ENCODE peak calls at places on chromosomes 11 and 22, in six cellular contexts. A is activated T-cell treated with anti-CD3 and anti-CD28 coated beads for 24 hours, E is RCC 7860, Y is COR-L47, U is right atrium auricular region, T is HTR-8/SVneo. D is an unnamed sample.

GRCh38 chr11:128688031-128688713 is 5.7 kb upstream of the FLI1 start:
- DNase-seq in T (no peak), A (no peak), U (no peak), Y (no peak), E (no peak), D (no peak)

GRCh38 chr11:128757886-128758612 is 64.2 kb downstream of the FLI1 start:
- DNase-seq in U (no peak), A (no peak), Y (no peak), T (no peak), E (no peak), D (no peak)

GRCh38 chr11:13135385-13136271 is 126.5 kb downstream of the RASSF10 start:
- DNase-seq in Y (no peak), E (peak; percentile 70), A (no peak), U (no peak), T (peak; percentile 59), D (no peak)

GRCh38 chr22:22872722-22873708 is 14.6 kb upstream of the IGLL5 start:
- DNase-seq in A (no peak), Y (no peak), U (no peak), T (no peak), E (no peak), D (no peak)

GRCh38 chr11:35133656-35134055 is 5.3 kb upstream of the CD44 start:
- DNase-seq in A (no peak), E (no peak), U (no peak), T (no peak), Y (no peak), D (no peak)

GRCh38 chr11:69295995-69296889 is 2.3 kb downstream of the MYEOV start:
- DNase-seq in T (no peak), A (no peak), U (peak; percentile 91), E (no peak), Y (no peak), D (no peak)

GRCh38 chr11:122741613-122742012 is 86.1 kb downstream of the UBASH3B start:
- DNase-seq in Y (no peak), T (no peak), U (peak; percentile 65), A (no peak), E (no peak), D (no peak)

GRCh38 chr11:11937433-11937832 is 71.0 kb downstream of the DKK3 start:
- DNase-seq in A (no peak), Y (no peak), T (no peak), E (no peak), U (no peak), D (no peak)

GRCh38 chr11:44464741-44465140 is 100.7 kb upstream of the CD82 start:
- DNase-seq in T (no peak), A (no peak), Y (no peak), E (no peak), U (no peak), D (peak; percentile 53)

GRCh38 chr11:31050061-31050790 is 319.3 kb downstream of the DCDC1 start:
- DNase-seq in E (no peak), A (no peak), T (no peak), Y (peak; percentile 85), U (no peak), D (no peak)

GRCh38 chr11:133409799-133410198 is 122.5 kb downstream of the OPCML start:
- DNase-seq in T (no peak), A (no peak), U (no peak), E (no peak), Y (no peak), D (no peak)

GRCh38 chr11:116457336-116458007 is 315.3 kb downstream of the BUD13 start:
- DNase-seq in Y (peak; percentile 92), A (no peak), E (no peak), U (no peak), T (no peak), D (no peak)

GRCh38 chr11:125201525-125202121 is 37.1 kb downstream of the PKNOX2 start:
- DNase-seq in E (no peak), Y (no peak), U (no peak), A (no peak), T (no peak), D (no peak)

GRCh38 chr22:33781396-33781795 is 138.9 kb downstream of the LARGE1 start:
- DNase-seq in A (no peak), U (no peak), T (no peak), Y (no peak), E (no peak), D (no peak)

GRCh38 chr11:119832536-119832935 is 103.5 kb upstream of the NECTIN1 start:
- DNase-seq in E (no peak), Y (no peak), U (no peak), T (no peak), A (no peak), D (no peak)

GRCh38 chr11:97537407-97538150 is 1147.8 kb downstream of the JRKL start:
- DNase-seq in Y (no peak), T (no peak), E (no peak), U (no peak), A (no peak), D (no peak)

GRCh38 chr11:128714881-128715280 is 21.0 kb downstream of the FLI1 start:
- DNase-seq in T (no peak), A (no peak), Y (no peak), U (no peak), E (peak; percentile 18), D (no peak)

GRCh38 chr11:2300936-2301630 is 635 bp downstream of the C11orf21 start:
- DNase-seq in U (peak; percentile 38), A (no peak), T (no peak), E (no peak), Y (no peak), D (no peak)

GRCh38 chr11:64767344-64768299 is 7.8 kb upstream of the PYGM start:
- DNase-seq in U (peak; percentile 82), A (peak; percentile 70), Y (peak; percentile 50), E (peak; percentile 11), T (peak; percentile 48), D (peak; percentile 45)

GRCh38 chr11:83583953-83584352 is 297.8 kb upstream of the CCDC90B start:
- DNase-seq in Y (no peak), T (no peak), U (no peak), E (peak; percentile 45), A (no peak), D (no peak)

GRCh38 chr11:74322667-74323066 is 11.2 kb upstream of the P4HA3 start:
- DNase-seq in Y (no peak), A (no peak), E (no peak), T (no peak), U (peak; percentile 69), D (no peak)

GRCh38 chr22:48957311-48957986 is 870.2 kb downstream of the BRD1 start:
- DNase-seq in E (no peak), A (no peak), T (no peak), Y (no peak), U (peak; percentile 47), D (no peak)

GRCh38 chr22:26672060-26672471 is 14.7 kb downstream of the MIAT start:
- DNase-seq in A (no peak), Y (no peak), U (no peak), T (no peak), E (no peak), D (no peak)

GRCh38 chr22:41380993-41381328 is 781 bp upstream of the TEF start:
- DNase-seq in E (peak; percentile 77), T (peak; percentile 57), U (peak; percentile 89), Y (no peak), A (no peak), D (peak; percentile 67)

GRCh38 chr22:20972014-20972797 is 5.2 kb downstream of the AIFM3 start:
- DNase-seq in A (no peak), Y (no peak), T (peak; percentile 22), U (no peak), E (peak; percentile 23), D (no peak)